ENCODE peak calls at places on chromosomes 13 and 19, in eight cellular contexts. D, H, A, C, B, E, R and I are unnamed samples.

GRCh38 chr13:32264407-32264806 is 50.8 kb downstream of the ZAR1L start:
- DNase-seq in D (peak; percentile 56), H (peak; percentile 30), A (peak; percentile 27), C (no peak), B (no peak), E (no peak), R (no peak), I (no peak)

GRCh38 chr19:5145521-5146511 is 176.9 kb downstream of the KDM4B start:
- DNase-seq in D (no peak), H (no peak), A (no peak), C (no peak), B (no peak), E (no peak), R (no peak), I (no peak)

GRCh38 chr13:93290503-93290902 is 63.9 kb downstream of the GPC6 start:
- DNase-seq in D (no peak), H (peak; percentile 62), A (no peak), C (no peak), B (no peak), E (no peak), R (no peak), I (no peak)

GRCh38 chr19:1130801-1131717 is 27.3 kb downstream of the GPX4 start:
- DNase-seq in D (no peak), H (no peak), A (peak; percentile 70), C (no peak), B (peak; percentile 67), E (no peak), R (no peak), I (no peak)

GRCh38 chr13:51912091-51912490 is 50.3 kb downstream of the CCDC70 start:
- DNase-seq in D (no peak), H (peak; percentile 3), A (no peak), C (no peak), B (no peak), E (no peak), R (no peak), I (peak; percentile 75)

GRCh38 chr19:3479177-3479818 is 1.0 kb downstream of the SMIM24 start:
- DNase-seq in D (no peak), H (no peak), A (peak; percentile 37), C (peak; percentile 96), B (peak; percentile 55), E (no peak), R (no peak), I (no peak)

GRCh38 chr19:2150794-2151338 is 500 bp downstream of the AP3D1 start:
- DNase-seq in D (peak; percentile 14), H (no peak), A (peak; percentile 35), C (no peak), B (no peak), E (no peak), R (no peak), I (no peak)

GRCh38 chr13:102930566-102930965 is 84.7 kb downstream of the ERCC5 start:
- DNase-seq in D (no peak), H (no peak), A (no peak), C (no peak), B (no peak), E (no peak), R (no peak), I (no peak)

GRCh38 chr13:51769455-51770127 is 34.4 kb downstream of the DHRS12 start:
- DNase-seq in D (no peak), H (no peak), A (no peak), C (no peak), B (no peak), E (no peak), R (no peak), I (no peak)

GRCh38 chr19:5933391-5933998 is 19.4 kb downstream of the CAPS start:
- DNase-seq in D (no peak), H (no peak), A (no peak), C (no peak), B (no peak), E (no peak), R (no peak), I (no peak)

GRCh38 chr13:53821632-53822031 is 793.0 kb downstream of the OLFM4 start:
- DNase-seq in D (no peak), H (no peak), A (no peak), C (no peak), B (no peak), E (no peak), R (no peak), I (peak; percentile 10)

GRCh38 chr19:14103310-14103709 is 12.8 kb upstream of the SAMD1 start:
- DNase-seq in D (no peak), H (no peak), A (no peak), C (no peak), B (no peak), E (no peak), R (no peak), I (no peak)

GRCh38 chr19:47661571-47661970 is 51.7 kb upstream of the EHD2 start:
- DNase-seq in D (no peak), H (no peak), A (no peak), C (no peak), B (no peak), E (no peak), R (no peak), I (no peak)

GRCh38 chr19:823565-824121 is 1.9 kb upstream of the PLPPR3 start:
- DNase-seq in D (no peak), H (no peak), A (peak; percentile 40), C (no peak), B (no peak), E (no peak), R (no peak), I (no peak)

GRCh38 chr19:1813837-1814217 is 1.8 kb upstream of the ATP8B3 start:
- DNase-seq in D (no peak), H (no peak), A (no peak), C (no peak), B (no peak), E (no peak), R (no peak), I (no peak)

GRCh38 chr19:1790054-1790762 is 21.9 kb downstream of the ATP8B3 start:
- DNase-seq in D (no peak), H (no peak), A (no peak), C (peak; percentile 80), B (no peak), E (no peak), R (no peak), I (no peak)

GRCh38 chr19:38193445-38193844 is 30.6 kb downstream of the DPF1 start:
- DNase-seq in D (no peak), H (no peak), A (no peak), C (no peak), B (no peak), E (no peak), R (no peak), I (no peak)

GRCh38 chr13:49759503-49759902 is 33.0 kb downstream of the KPNA3 start:
- DNase-seq in D (no peak), H (no peak), A (no peak), C (no peak), B (no peak), E (no peak), R (no peak), I (no peak)

GRCh38 chr13:101959016-101959415 is 442.8 kb downstream of the FGF14 start:
- DNase-seq in D (no peak), H (no peak), A (no peak), C (no peak), B (no peak), E (no peak), R (no peak), I (no peak)

GRCh38 chr19:7926021-7926726 is at the start of gene CTXN1:
- DNase-seq in D (no peak), H (no peak), A (peak; percentile 81), C (peak; percentile 71), B (peak; percentile 83), E (no peak), R (no peak), I (no peak)

GRCh38 chr19:7831452-7831851 is 1.4 kb downstream of the EVI5L start:
- DNase-seq in D (peak; percentile 50), H (peak; percentile 11), A (peak; percentile 25), C (peak; percentile 84), B (no peak), E (no peak), R (peak; percentile 70), I (peak; percentile 50)

GRCh38 chr13:64278493-64278892 is 2862.8 kb upstream of the PCDH20 start:
- DNase-seq in D (no peak), H (peak; percentile 75), A (no peak), C (no peak), B (no peak), E (peak; percentile 3), R (no peak), I (no peak)

GRCh38 chr19:10230155-10230903 is 802 bp downstream of the S1PR2 start:
- DNase-seq in D (no peak), H (no peak), A (peak; percentile 51), C (peak; percentile 87), B (no peak), E (no peak), R (no peak), I (peak; percentile 43)
- H3K27ac ChIP-seq in D (no peak overlapping the region), H (peak overlapping the region; percentile 78), A (peak overlapping the region; percentile 89), C (peak overlapping the region; percentile 84), B (peak overlapping the region; percentile 67), E (peak overlapping the region; percentile 75), R (no peak overlapping the region), I (peak overlapping the region; percentile 50)

GRCh38 chr13:45501175-45501526 is 36.4 kb downstream of the COG3 start:
- DNase-seq in D (no peak), H (no peak), A (no peak), C (no peak), B (no peak), E (no peak), R (no peak), I (no peak)
- TF ChIP-seq CTCF in D (no peak), H (no peak), A (no peak), C (no peak), B (no peak), E (peak; percentile 12), R (no peak), I (no peak)

DNA sequence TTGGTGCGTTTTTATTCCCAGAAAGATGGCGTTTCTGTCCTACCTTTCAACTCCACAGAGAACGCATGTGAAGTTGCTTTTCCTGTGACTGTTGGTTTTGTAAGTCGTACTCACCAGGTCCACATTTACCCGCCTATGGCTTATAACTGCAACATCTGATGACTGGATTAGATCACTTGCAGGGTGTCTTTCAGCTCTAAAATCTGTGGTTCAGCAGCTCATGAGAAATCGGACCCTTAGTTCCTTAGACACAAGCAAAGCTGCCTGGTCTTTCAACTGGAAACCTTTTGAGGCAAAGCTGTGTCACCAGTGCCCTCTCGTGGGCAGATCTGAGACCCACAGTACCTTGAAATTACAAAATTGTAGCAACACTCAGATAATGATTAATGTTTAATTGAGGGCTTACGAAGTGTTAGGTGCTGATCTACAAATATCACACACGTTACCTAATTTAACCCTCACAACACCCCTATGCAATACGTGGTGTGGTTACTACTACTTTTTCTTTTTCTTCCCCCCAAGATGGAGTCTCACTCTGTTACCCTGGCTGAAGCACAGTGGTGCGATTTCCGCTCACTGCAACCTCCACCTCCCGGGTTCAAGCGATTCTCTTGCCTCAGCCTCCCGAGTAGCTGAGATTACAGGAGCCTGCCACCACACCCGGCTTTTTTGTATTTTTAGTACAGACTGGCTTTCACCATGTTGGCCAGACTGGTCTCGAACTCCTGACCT is 65.4 kb downstream of the RUBCNL start:
- DNase-seq in D (peak; percentile 34), H (peak; percentile 28), A (peak; percentile 49), C (peak; percentile 68), B (peak; percentile 86), E (peak; percentile 10), R (peak; percentile 18), I (peak; percentile 47)
- H3K4me3 ChIP-seq in D (no peak overlapping the region), H (no peak overlapping the region), A (no peak overlapping the region), C (no peak overlapping the region), B (peak overlapping the region; percentile 35), E (no peak overlapping the region), R (no peak overlapping the region), I (no peak overlapping the region)

DNA sequence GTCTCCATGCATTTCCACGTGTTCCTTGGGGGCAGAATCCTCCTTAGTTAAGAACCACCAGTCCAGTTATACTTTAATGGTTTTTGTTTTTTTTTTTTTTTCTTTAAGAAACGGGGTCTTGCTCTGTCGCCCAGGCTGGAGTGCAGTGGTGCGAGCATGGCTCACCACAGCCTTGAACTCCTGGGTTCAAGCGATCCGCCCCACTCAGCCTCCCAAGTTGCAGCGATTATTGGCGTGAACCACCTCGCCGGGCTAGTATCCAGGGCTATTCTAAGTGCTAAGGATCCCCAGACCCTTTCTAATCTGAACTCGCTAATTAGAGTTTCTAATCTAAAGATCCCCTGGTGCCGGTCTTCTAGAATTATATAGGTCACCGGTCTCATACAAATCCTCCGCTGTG is 9.6 kb downstream of the ABHD8 start:
- DNase-seq in D (no peak), H (no peak), A (no peak), C (no peak), B (no peak), E (no peak), R (no peak), I (no peak)
- H3K27ac ChIP-seq in D (no peak overlapping the region), H (no peak overlapping the region), A (no peak overlapping the region), C (peak overlapping the region; percentile 84), B (no peak overlapping the region), E (no peak overlapping the region), R (no peak overlapping the region), I (no peak overlapping the region)